ENCODE peak calls at places on chromosomes 2 and 18, in nine cellular contexts. M is SK-N-SH; Z is fibroblast of lung; L is Peyer's patch; N is ovary; J is cardiac muscle cell; S is CD8-positive, alpha-beta T cell; D is body of pancreas; T is tibial nerve. V is an unnamed sample. For H3K27me3, the result is how much of the 10 kb centered on the place peaks cover.

GRCh38 chr2:120769076-120769786 is 33.6 kb downstream of the GLI2 start:
- DNase-seq in M (no peak), S (no peak), T (no peak), L (no peak), D (no peak), J (no peak), Z (no peak), N (no peak), V (no peak)

GRCh38 chr2:128308889-128309288 is 9.8 kb downstream of the HS6ST1 start:
- DNase-seq in T (no peak), N (no peak), S (no peak), Z (no peak), J (no peak), L (no peak), D (no peak), M (no peak), V (no peak)

GRCh38 chr2:29749843-29750242 is 171.5 kb downstream of the ALK start:
- DNase-seq in S (no peak), L (no peak), D (peak), M (no peak), N (no peak), Z (no peak), T (no peak), J (peak), V (peak)

GRCh38 chr2:239598011-239598731 is 197.4 kb upstream of the HDAC4 start:
- DNase-seq in T (no peak), D (no peak), S (no peak), N (no peak), M (no peak), L (no peak), J (no peak), Z (no peak), V (no peak)

GRCh38 chr2:79621755-79622154 is 108.9 kb downstream of the CTNNA2 start:
- DNase-seq in M (no peak), S (no peak), D (no peak), J (no peak), N (no peak), L (no peak), T (no peak), Z (no peak), V (no peak)

GRCh38 chr2:152466041-152466440 is 131.1 kb downstream of the FMNL2 start:
- DNase-seq in T (no peak), J (no peak), S (no peak), N (peak), Z (peak), L (no peak), M (no peak), D (no peak), V (no peak)

GRCh38 chr2:69151974-69152373 is 139.0 kb downstream of the ANTXR1 start:
- DNase-seq in M (no peak), S (no peak), T (no peak), D (no peak), N (peak), L (no peak), Z (no peak), J (no peak), V (no peak)

GRCh38 chr18:60962629-60963028 is 370.6 kb upstream of the CDH20 start:
- DNase-seq in Z (no peak), N (no peak), L (no peak), M (no peak), D (no peak), T (no peak), J (no peak), S (no peak), V (no peak)

GRCh38 chr2:85154048-85154753 is 21.0 kb downstream of the TCF7L1 start:
- DNase-seq in S (no peak), Z (peak), L (no peak), D (no peak), N (no peak), J (no peak), T (no peak), M (no peak), V (no peak)

GRCh38 chr2:201262718-201263117 is 2.4 kb downstream of the CASP8 start:
- DNase-seq in S (no peak), T (no peak), L (no peak), D (no peak), Z (no peak), J (no peak), N (no peak), M (no peak), V (no peak)

GRCh38 chr2:201261911-201262310 is 1.6 kb downstream of the CASP8 start:
- DNase-seq in N (no peak), S (no peak), J (no peak), D (no peak), M (no peak), T (no peak), L (no peak), Z (no peak), V (no peak)

GRCh38 chr2:201263774-201264173 is 3.4 kb downstream of the CASP8 start:
- DNase-seq in N (no peak), L (no peak), D (no peak), T (no peak), S (peak), J (no peak), Z (no peak), M (no peak), V (no peak)

GRCh38 chr2:201266629-201267028 is 6.3 kb downstream of the CASP8 start:
- DNase-seq in L (no peak), S (no peak), J (no peak), N (no peak), M (no peak), D (no peak), T (no peak), Z (no peak), V (no peak)

GRCh38 chr2:201264472-201265173 is 4.3 kb downstream of the CASP8 start:
- DNase-seq in M (no peak), J (no peak), Z (peak), L (no peak), T (no peak), S (no peak), D (no peak), N (no peak), V (no peak)
- H3K27ac ChIP-seq in M (no peak), J (no peak), Z (no peak), L (no peak), T (no peak), S (no peak), D (no peak), N (no peak), V (no peak)

DNA sequence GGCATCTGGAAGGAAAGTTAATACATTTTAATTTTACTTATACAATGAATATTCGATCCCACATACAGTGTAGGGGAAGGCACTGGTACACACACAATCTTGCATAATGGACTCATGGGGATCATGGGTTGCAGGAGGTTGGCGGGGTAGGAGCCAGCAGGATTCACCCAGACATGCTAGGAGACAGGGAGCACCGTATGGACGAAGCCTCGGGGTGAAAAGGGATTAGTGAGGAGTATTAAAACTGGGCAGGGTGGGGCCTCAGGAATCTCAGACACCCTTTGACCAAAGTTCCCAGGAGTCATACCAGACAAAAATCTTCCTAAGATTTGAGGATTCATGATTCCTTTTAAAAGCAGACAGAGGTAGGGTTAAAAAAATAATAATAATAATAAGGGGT is 140.8 kb downstream of the BCL11A start:
- DNase-seq in S (no peak), Z (no peak), J (no peak), D (no peak), M (no peak), N (no peak), L (no peak), T (no peak), V (peak)
- H3K27me3 ChIP-seq in S (under half), Z (under half), J (under half), D (under half), M (under half), N (under half), L (under half), T (under half), V (under half)

GRCh38 chr2:204667990-204668389 is 122.7 kb downstream of the PARD3B start:
- DNase-seq in Z (no peak), T (no peak), D (no peak), S (no peak), M (no peak), N (no peak), L (no peak), J (no peak), V (no peak)

GRCh38 chr2:204663816-204664421 is 118.6 kb downstream of the PARD3B start:
- DNase-seq in T (no peak), J (no peak), S (no peak), M (no peak), D (no peak), N (no peak), Z (no peak), L (no peak), V (no peak)

GRCh38 chr2:204665244-204665643 is 120.0 kb downstream of the PARD3B start:
- DNase-seq in L (no peak), N (no peak), J (no peak), T (no peak), D (no peak), S (no peak), M (no peak), Z (peak), V (no peak)

GRCh38 chr2:204664708-204665121 is 119.4 kb downstream of the PARD3B start:
- DNase-seq in D (no peak), M (no peak), Z (peak), T (no peak), J (peak), S (no peak), N (no peak), L (no peak), V (no peak)

DNA sequence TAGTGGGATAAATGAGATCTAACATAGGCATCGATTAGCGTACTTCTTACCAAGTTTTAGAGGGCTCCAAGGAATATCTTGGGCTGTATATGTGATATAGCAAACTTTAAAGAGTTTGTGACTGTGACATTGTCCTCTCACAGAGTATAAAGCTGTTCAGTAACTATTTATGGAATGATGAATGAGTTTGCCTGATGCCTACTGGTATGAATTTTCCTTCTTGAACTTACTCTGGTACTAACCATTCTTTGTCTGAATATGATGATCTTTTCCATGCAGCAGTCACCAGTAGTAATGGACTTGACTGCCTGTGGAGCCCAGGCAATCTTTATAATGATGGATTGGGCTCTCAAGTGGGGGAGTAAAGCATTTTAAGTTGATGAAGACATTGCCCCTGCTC is 120.5 kb downstream of the PARD3B start:
- DNase-seq in M (no peak), L (no peak), Z (peak), S (no peak), N (no peak), J (no peak), T (no peak), D (no peak), V (no peak)
- H3K4me3 ChIP-seq in M (no peak), L (no peak), Z (no peak), S (no peak), N (no peak), J (no peak), T (no peak), D (no peak), V (no peak)

DNA sequence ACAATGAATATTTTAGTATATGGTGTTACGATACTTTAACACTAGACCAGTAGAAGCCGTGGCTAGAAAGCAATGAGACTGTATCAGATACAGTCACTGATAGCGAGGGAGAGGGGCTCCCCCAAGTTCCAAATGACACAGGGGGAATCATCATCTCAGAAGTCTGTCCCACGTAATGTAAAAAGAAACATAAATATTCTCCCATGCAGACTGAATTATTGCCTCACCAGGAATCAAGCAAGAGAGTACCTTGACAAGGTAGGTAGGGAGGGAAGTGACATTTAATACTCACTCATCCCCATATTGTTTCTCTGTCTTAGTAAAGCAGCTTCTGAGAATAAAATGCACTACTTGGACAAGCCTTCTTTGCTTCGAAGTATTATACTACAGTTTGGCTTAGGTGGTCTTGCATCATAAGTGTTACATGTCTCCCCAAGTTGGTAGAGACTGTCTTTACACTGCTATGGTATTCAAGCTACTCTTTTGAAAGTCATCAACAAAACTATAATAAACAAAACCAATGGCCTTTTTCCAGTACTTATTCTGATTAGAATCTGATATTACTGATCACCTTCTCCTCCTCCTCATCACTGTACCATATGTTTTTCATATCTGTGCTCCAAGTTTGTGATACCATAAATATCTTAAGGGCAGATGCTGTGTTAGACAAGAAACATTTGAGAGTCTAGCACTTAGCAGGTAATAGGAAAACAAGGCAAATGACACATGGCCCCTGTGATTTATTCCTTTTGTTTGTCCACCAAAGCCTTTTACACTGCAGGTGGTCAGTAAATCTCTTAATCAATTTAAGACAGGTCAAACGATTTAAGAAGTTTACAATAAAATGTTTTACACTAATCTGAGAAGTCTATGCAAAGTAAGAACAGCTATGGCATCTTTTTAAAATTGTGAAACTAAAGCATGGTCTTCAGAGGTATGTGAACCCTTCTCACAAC is 2.7 kb downstream of the LAPTM4A start:
- DNase-seq in D (no peak), S (no peak), Z (no peak), M (no peak), T (no peak), N (no peak), J (no peak), L (no peak), V (no peak)
- H3K27ac ChIP-seq in D (no peak), S (no peak), Z (no peak), M (peak), T (peak), N (no peak), J (peak), L (peak), V (peak)

GRCh38 chr18:26703170-26703933 is 155.0 kb upstream of the KCTD1 start:
- DNase-seq in M (no peak), N (no peak), Z (no peak), L (no peak), S (no peak), D (peak), J (no peak), T (no peak), V (no peak)
- H3K27me3 ChIP-seq in M (under half), N (under half), Z (under half), L (under half), S (under half), D (under half), J (under half), T (under half), V (under half)

GRCh38 chr2:63052411-63053234 is 2.0 kb downstream of the OTX1 start:
- DNase-seq in J (no peak), T (no peak), N (no peak), S (no peak), Z (no peak), D (no peak), L (no peak), M (peak), V (no peak)

GRCh38 chr2:63055510-63056308 is 5.1 kb downstream of the OTX1 start:
- DNase-seq in Z (no peak), J (peak), M (peak), N (no peak), T (no peak), L (no peak), S (no peak), D (no peak), V (peak)

GRCh38 chr2:63054812-63055509 is 4.3 kb downstream of the OTX1 start:
- DNase-seq in S (no peak), L (no peak), J (no peak), T (no peak), M (peak), Z (no peak), N (no peak), D (no peak), V (peak)

GRCh38 chr2:63053235-63053888 is 2.7 kb downstream of the OTX1 start:
- DNase-seq in N (no peak), D (no peak), J (no peak), Z (no peak), L (no peak), T (no peak), M (no peak), S (no peak), V (no peak)

GRCh38 chr2:63053889-63054725 is 3.5 kb downstream of the OTX1 start:
- DNase-seq in M (peak), Z (no peak), J (peak), T (no peak), S (no peak), N (no peak), L (no peak), D (no peak), V (peak)
- H3K4me3 ChIP-seq in M (no peak), Z (peak), J (peak), T (no peak), S (peak), N (no peak), L (peak), D (no peak), V (no peak)

DNA sequence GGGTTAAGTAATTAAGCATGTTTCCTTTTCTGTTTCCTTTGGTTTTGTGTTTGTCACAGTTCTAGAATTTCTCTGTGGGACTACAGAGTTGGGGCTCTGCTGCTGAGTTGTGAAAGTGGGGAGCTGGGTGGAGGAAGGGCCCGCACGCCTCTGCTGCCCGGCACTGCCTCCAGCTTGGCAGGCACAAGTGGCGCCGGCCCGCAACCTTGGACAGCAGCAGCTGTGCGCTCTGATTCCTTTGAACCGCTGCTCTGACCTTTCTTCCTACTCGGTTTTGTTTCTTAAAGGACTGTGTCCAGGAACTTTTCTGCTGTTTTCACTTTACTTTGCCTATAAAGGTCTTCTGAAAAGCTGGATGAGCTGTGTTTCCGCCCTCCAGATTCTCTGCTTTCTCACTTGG is 137.7 kb upstream of the ALPP start:
- DNase-seq in M (no peak), J (no peak), Z (no peak), L (no peak), D (no peak), T (no peak), S (no peak), N (peak), V (no peak)
- H3K27ac ChIP-seq in M (no peak), J (no peak), Z (no peak), L (no peak), D (no peak), T (no peak), S (no peak), N (peak), V (no peak)

V was measured in WERI-Rb-1.